ENCODE peak calls at places on chromosomes 4 and X, in ten cellular contexts. One of them, this sample, is unnamed.

GRCh38 chrX:47573334-47574095 is 8.7 kb upstream of the TIMP1 start:
- DNase-seq in neural crest cell: no peak
- DNase-seq in GM06990: no peak
- DNase-seq in fibroblast of mammary gland: peak; percentile 79
- DNase-seq in OCI-LY7: no peak
- DNase-seq in choroid plexus epithelial cell: no peak
- DNase-seq in mesothelial cell of epicardium: peak; percentile 64
- DNase-seq in endothelial cell: peak; percentile 45
- DNase-seq in brain microvascular endothelial cell: no peak
- DNase-seq in GM10248: no peak
- DNase-seq in this sample: peak; percentile 73

GRCh38 chr4:40908297-40908696 is 158.5 kb downstream of the NSUN7 start:
- DNase-seq in GM10248: no peak
- DNase-seq in fibroblast of mammary gland: no peak
- DNase-seq in GM06990: no peak
- DNase-seq in mesothelial cell of epicardium: no peak
- DNase-seq in choroid plexus epithelial cell: no peak
- DNase-seq in endothelial cell: no peak
- DNase-seq in neural crest cell: no peak
- DNase-seq in OCI-LY7: no peak
- DNase-seq in brain microvascular endothelial cell: no peak
- DNase-seq in this sample: peak; percentile 43

GRCh38 chrX:46444011-46444410 is 101.2 kb downstream of the ZNF674 start:
- DNase-seq in endothelial cell: no peak
- DNase-seq in fibroblast of mammary gland: peak; percentile 89
- DNase-seq in mesothelial cell of epicardium: no peak
- DNase-seq in GM06990: no peak
- DNase-seq in GM10248: no peak
- DNase-seq in choroid plexus epithelial cell: peak; percentile 87
- DNase-seq in brain microvascular endothelial cell: peak; percentile 69
- DNase-seq in OCI-LY7: no peak
- DNase-seq in neural crest cell: no peak
- DNase-seq in this sample: peak; percentile 78

GRCh38 chrX:68375803-68376202 is 57.5 kb downstream of the OPHN1 start:
- DNase-seq in GM06990: no peak
- DNase-seq in endothelial cell: no peak
- DNase-seq in fibroblast of mammary gland: no peak
- DNase-seq in GM10248: no peak
- DNase-seq in brain microvascular endothelial cell: peak; percentile 1
- DNase-seq in choroid plexus epithelial cell: no peak
- DNase-seq in OCI-LY7: no peak
- DNase-seq in mesothelial cell of epicardium: no peak
- DNase-seq in neural crest cell: no peak
- DNase-seq in this sample: no peak

GRCh38 chrX:64894454-64895038 is 81.7 kb downstream of the ZC4H2 start:
- DNase-seq in neural crest cell: peak; percentile 5
- DNase-seq in OCI-LY7: peak; percentile 54
- DNase-seq in GM10248: peak; percentile 23
- DNase-seq in fibroblast of mammary gland: peak; percentile 7
- DNase-seq in brain microvascular endothelial cell: no peak
- DNase-seq in choroid plexus epithelial cell: peak; percentile 2
- DNase-seq in GM06990: no peak
- DNase-seq in mesothelial cell of epicardium: no peak
- DNase-seq in endothelial cell: peak; percentile 53
- DNase-seq in this sample: peak; percentile 13

GRCh38 chr4:7183161-7183560 is 9.2 kb upstream of the SORCS2 start:
- DNase-seq in mesothelial cell of epicardium: no peak
- DNase-seq in GM10248: no peak
- DNase-seq in fibroblast of mammary gland: no peak
- DNase-seq in endothelial cell: no peak
- DNase-seq in neural crest cell: no peak
- DNase-seq in OCI-LY7: no peak
- DNase-seq in GM06990: no peak
- DNase-seq in brain microvascular endothelial cell: no peak
- DNase-seq in choroid plexus epithelial cell: no peak
- DNase-seq in this sample: peak; percentile 43

GRCh38 chr4:182478475-182478874 is 235.3 kb downstream of the TENM3 start:
- DNase-seq in choroid plexus epithelial cell: peak; percentile 72
- DNase-seq in GM10248: peak; percentile 23
- DNase-seq in brain microvascular endothelial cell: peak; percentile 6
- DNase-seq in neural crest cell: no peak
- DNase-seq in fibroblast of mammary gland: peak; percentile 55
- DNase-seq in OCI-LY7: peak; percentile 65
- DNase-seq in GM06990: no peak
- DNase-seq in endothelial cell: no peak
- DNase-seq in mesothelial cell of epicardium: no peak
- DNase-seq in this sample: peak; percentile 42

GRCh38 chr4:56757821-56758400 is 63.6 kb downstream of the SPINK2 start:
- DNase-seq in choroid plexus epithelial cell: peak; percentile 94
- DNase-seq in mesothelial cell of epicardium: peak; percentile 64
- DNase-seq in fibroblast of mammary gland: peak; percentile 94
- DNase-seq in OCI-LY7: peak; percentile 90
- DNase-seq in GM06990: peak; percentile 80
- DNase-seq in brain microvascular endothelial cell: peak; percentile 96
- DNase-seq in GM10248: peak; percentile 68
- DNase-seq in endothelial cell: peak; percentile 23
- DNase-seq in neural crest cell: no peak
- DNase-seq in this sample: peak; percentile 92

GRCh38 chr4:113907559-113907958 is 71.9 kb downstream of the ARSJ start:
- DNase-seq in GM10248: no peak
- DNase-seq in fibroblast of mammary gland: no peak
- DNase-seq in choroid plexus epithelial cell: no peak
- DNase-seq in neural crest cell: no peak
- DNase-seq in GM06990: no peak
- DNase-seq in mesothelial cell of epicardium: no peak
- DNase-seq in OCI-LY7: no peak
- DNase-seq in endothelial cell: no peak
- DNase-seq in brain microvascular endothelial cell: no peak
- DNase-seq in this sample: no peak

GRCh38 chr4:185573651-185574199 is 38.4 kb upstream of the PDLIM3 start:
- DNase-seq in mesothelial cell of epicardium: no peak
- DNase-seq in OCI-LY7: no peak
- DNase-seq in brain microvascular endothelial cell: peak; percentile 92
- DNase-seq in fibroblast of mammary gland: peak; percentile 79
- DNase-seq in GM10248: no peak
- DNase-seq in neural crest cell: no peak
- DNase-seq in endothelial cell: peak; percentile 33
- DNase-seq in GM06990: no peak
- DNase-seq in choroid plexus epithelial cell: peak; percentile 79
- DNase-seq in this sample: peak; percentile 81

GRCh38 chr4:25859429-25860148 is 3.2 kb downstream of the SEL1L3 start:
- DNase-seq in OCI-LY7: peak; percentile 80
- DNase-seq in GM10248: peak; percentile 52
- DNase-seq in neural crest cell: no peak
- DNase-seq in endothelial cell: no peak
- DNase-seq in choroid plexus epithelial cell: no peak
- DNase-seq in GM06990: no peak
- DNase-seq in fibroblast of mammary gland: no peak
- DNase-seq in brain microvascular endothelial cell: no peak
- DNase-seq in mesothelial cell of epicardium: no peak
- DNase-seq in this sample: no peak

GRCh38 chr4:27084685-27085356 is 224.2 kb downstream of the STIM2 start:
- DNase-seq in fibroblast of mammary gland: peak; percentile 21
- DNase-seq in mesothelial cell of epicardium: peak; percentile 64
- DNase-seq in brain microvascular endothelial cell: peak; percentile 9
- DNase-seq in GM06990: peak; percentile 3
- DNase-seq in neural crest cell: peak; percentile 50
- DNase-seq in endothelial cell: peak; percentile 46
- DNase-seq in OCI-LY7: no peak
- DNase-seq in choroid plexus epithelial cell: peak; percentile 19
- DNase-seq in GM10248: peak; percentile 19
- DNase-seq in this sample: peak; percentile 15

GRCh38 chrX:148517191-148517590 is 16.8 kb downstream of the AFF2 start:
- DNase-seq in GM06990: no peak
- DNase-seq in choroid plexus epithelial cell: no peak
- DNase-seq in endothelial cell: no peak
- DNase-seq in GM10248: no peak
- DNase-seq in brain microvascular endothelial cell: no peak
- DNase-seq in fibroblast of mammary gland: no peak
- DNase-seq in mesothelial cell of epicardium: no peak
- DNase-seq in neural crest cell: no peak
- DNase-seq in OCI-LY7: no peak
- DNase-seq in this sample: no peak

GRCh38 chr4:108029731-108030130 is 40.0 kb downstream of the HADH start:
- DNase-seq in choroid plexus epithelial cell: no peak
- DNase-seq in fibroblast of mammary gland: peak; percentile 74
- DNase-seq in neural crest cell: no peak
- DNase-seq in GM06990: no peak
- DNase-seq in GM10248: no peak
- DNase-seq in mesothelial cell of epicardium: no peak
- DNase-seq in endothelial cell: no peak
- DNase-seq in OCI-LY7: no peak
- DNase-seq in brain microvascular endothelial cell: peak; percentile 36
- DNase-seq in this sample: no peak

GRCh38 chrX:18119856-18120255 is 100.8 kb downstream of the BEND2 start:
- DNase-seq in GM06990: no peak
- DNase-seq in endothelial cell: no peak
- DNase-seq in neural crest cell: no peak
- DNase-seq in OCI-LY7: no peak
- DNase-seq in GM10248: no peak
- DNase-seq in choroid plexus epithelial cell: no peak
- DNase-seq in mesothelial cell of epicardium: no peak
- DNase-seq in fibroblast of mammary gland: no peak
- DNase-seq in brain microvascular endothelial cell: no peak
- DNase-seq in this sample: no peak
- TF ChIP-seq CTCF in GM06990: no peak
- TF ChIP-seq CTCF in endothelial cell: no peak
- TF ChIP-seq CTCF in neural crest cell: no peak
- TF ChIP-seq CTCF in OCI-LY7: no peak
- TF ChIP-seq CTCF in GM10248: no peak
- TF ChIP-seq CTCF in choroid plexus epithelial cell: no peak
- TF ChIP-seq CTCF in mesothelial cell of epicardium: no peak
- TF ChIP-seq CTCF in fibroblast of mammary gland: no peak
- TF ChIP-seq CTCF in brain microvascular endothelial cell: no peak
- TF ChIP-seq CTCF in this sample: no peak

GRCh38 chr4:65943076-65943475 is 272.8 kb upstream of the EPHA5 start:
- DNase-seq in mesothelial cell of epicardium: no peak
- DNase-seq in fibroblast of mammary gland: peak; percentile 33
- DNase-seq in brain microvascular endothelial cell: peak; percentile 92
- DNase-seq in OCI-LY7: no peak
- DNase-seq in GM10248: no peak
- DNase-seq in GM06990: no peak
- DNase-seq in neural crest cell: no peak
- DNase-seq in choroid plexus epithelial cell: peak; percentile 86
- DNase-seq in endothelial cell: peak; percentile 16
- DNase-seq in this sample: peak; percentile 26
- TF ChIP-seq CTCF in mesothelial cell of epicardium: no peak
- TF ChIP-seq CTCF in fibroblast of mammary gland: no peak
- TF ChIP-seq CTCF in brain microvascular endothelial cell: peak; percentile 30
- TF ChIP-seq CTCF in OCI-LY7: no peak
- TF ChIP-seq CTCF in GM10248: no peak
- TF ChIP-seq CTCF in GM06990: no peak
- TF ChIP-seq CTCF in neural crest cell: no peak
- TF ChIP-seq CTCF in choroid plexus epithelial cell: peak; percentile 14
- TF ChIP-seq CTCF in endothelial cell: no peak
- TF ChIP-seq CTCF in this sample: no peak

DNA sequence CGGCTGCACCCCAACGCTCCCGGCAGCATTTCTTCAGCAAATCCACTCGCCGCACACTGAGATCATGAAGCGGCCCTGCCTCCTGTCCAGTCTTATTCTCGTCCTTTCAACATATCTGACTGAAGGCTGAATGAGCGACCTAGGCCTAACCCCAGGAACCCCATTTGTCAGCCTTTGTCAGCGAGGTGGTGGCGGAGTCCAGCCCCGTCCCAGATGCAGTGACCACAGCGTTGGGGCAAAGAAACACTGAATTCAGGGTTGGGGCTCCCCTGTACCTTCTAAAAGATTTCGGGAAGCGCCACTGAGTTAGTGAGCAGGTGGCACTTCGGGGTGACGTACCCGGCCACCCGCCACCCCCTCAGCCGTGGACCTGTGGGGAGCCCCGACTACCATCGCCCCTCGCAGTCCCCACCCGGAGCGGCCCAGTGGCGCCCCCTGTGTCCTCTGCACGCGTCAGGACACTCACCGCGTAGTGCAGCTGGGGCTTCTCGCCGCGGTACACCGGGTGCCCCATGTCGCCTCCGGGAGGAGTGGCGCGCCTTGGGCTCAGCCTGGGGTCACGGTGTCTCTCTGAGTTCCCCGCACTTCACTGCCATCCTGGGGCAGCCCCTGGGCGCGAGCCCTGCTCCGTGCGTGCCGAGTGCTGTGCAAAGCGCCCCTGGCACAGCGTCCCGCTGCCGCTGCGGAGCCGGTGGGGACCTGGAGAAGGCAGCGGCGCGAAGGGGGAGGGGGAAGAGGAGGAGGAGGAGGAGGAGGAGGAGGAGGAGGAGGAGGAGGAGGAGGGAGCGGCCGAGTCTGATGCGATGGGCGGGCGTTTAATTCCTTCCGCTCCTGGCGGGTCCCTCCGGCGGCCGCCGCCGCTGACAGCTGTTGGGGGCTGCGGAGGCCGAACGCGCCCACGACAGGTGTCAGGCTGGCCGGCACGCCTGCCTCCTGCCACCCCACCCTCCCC is 134.1 kb downstream of the AMELX start:
- DNase-seq in fibroblast of mammary gland: peak; percentile 32
- DNase-seq in GM06990: peak; percentile 42
- DNase-seq in mesothelial cell of epicardium: no peak
- DNase-seq in endothelial cell: peak; percentile 37
- DNase-seq in choroid plexus epithelial cell: peak; percentile 46
- DNase-seq in OCI-LY7: no peak
- DNase-seq in neural crest cell: peak; percentile 2
- DNase-seq in GM10248: peak; percentile 26
- DNase-seq in brain microvascular endothelial cell: no peak
- DNase-seq in this sample: no peak
- TF ChIP-seq CTCF in fibroblast of mammary gland: peak; percentile 23
- TF ChIP-seq CTCF in GM06990: peak; percentile 43
- TF ChIP-seq CTCF in mesothelial cell of epicardium: no peak
- TF ChIP-seq CTCF in endothelial cell: no peak
- TF ChIP-seq CTCF in choroid plexus epithelial cell: peak; percentile 60
- TF ChIP-seq CTCF in OCI-LY7: no peak
- TF ChIP-seq CTCF in neural crest cell: peak; percentile 54
- TF ChIP-seq CTCF in GM10248: peak; percentile 21
- TF ChIP-seq CTCF in brain microvascular endothelial cell: peak; percentile 64
- TF ChIP-seq CTCF in this sample: peak; percentile 45

DNA sequence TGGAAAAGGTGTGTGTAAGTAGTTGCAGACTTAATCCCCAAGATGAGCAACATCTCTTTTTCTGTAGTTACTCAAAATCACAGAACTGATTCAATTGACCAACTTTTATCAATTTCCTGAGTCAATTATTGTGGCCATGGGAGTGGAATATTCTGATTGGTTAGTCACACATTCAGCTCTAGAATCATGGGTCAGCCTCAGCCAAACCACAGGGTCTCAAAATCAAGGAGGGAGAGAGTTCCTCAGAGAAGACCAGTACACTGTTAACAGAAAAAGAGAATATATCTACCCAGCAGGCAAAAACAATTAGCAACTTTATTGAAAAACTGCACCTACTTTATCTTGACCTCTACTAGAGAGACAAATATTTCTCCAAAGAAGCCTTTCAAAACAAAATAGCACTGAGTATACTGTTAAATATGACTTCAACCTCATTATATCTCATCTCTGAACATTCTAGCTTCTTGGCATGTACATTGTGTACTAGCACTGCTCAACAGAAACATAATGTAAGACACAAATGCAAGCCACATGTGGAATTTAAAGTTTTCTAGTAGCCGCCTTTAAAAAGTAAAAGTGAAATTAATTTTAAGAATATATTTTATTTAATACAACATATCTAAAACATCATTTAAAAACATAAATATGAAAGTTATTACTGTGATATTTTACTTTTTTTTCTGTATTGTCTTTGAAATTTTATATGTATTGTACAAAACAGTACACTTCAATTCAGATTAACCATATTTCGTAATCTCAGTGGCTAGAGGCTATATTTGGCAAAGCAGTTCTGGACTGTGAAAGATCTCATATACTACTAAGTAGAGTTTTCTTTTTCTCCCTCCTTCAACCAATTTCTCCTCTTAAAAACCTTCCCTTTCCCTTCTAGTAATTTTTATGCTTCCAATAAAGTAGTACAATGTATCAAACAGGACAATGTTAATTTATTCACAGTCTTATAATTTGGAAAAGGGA is 11.8 kb upstream of the LCORL start:
- DNase-seq in choroid plexus epithelial cell: peak; percentile 20
- DNase-seq in neural crest cell: no peak
- DNase-seq in brain microvascular endothelial cell: no peak
- DNase-seq in GM06990: no peak
- DNase-seq in fibroblast of mammary gland: peak; percentile 86
- DNase-seq in endothelial cell: no peak
- DNase-seq in OCI-LY7: no peak
- DNase-seq in mesothelial cell of epicardium: no peak
- DNase-seq in GM10248: no peak
- DNase-seq in this sample: peak; percentile 35
- TF ChIP-seq CTCF in choroid plexus epithelial cell: no peak
- TF ChIP-seq CTCF in neural crest cell: no peak
- TF ChIP-seq CTCF in brain microvascular endothelial cell: no peak
- TF ChIP-seq CTCF in GM06990: no peak
- TF ChIP-seq CTCF in fibroblast of mammary gland: no peak
- TF ChIP-seq CTCF in endothelial cell: no peak
- TF ChIP-seq CTCF in OCI-LY7: no peak
- TF ChIP-seq CTCF in mesothelial cell of epicardium: no peak
- TF ChIP-seq CTCF in GM10248: no peak
- TF ChIP-seq CTCF in this sample: no peak